ENCODE peak calls at places on chromosomes 2 and 18, in six cellular contexts. V, N, H, W, D and K are unnamed samples.

GRCh38 chr2:22281033-22281432 is 1103.9 kb upstream of the KLHL29 start:
- DNase-seq in V (no peak), N (no peak), H (no peak), W (no peak), D (no peak), K (no peak)

GRCh38 chr2:65483763-65484162 is 51.4 kb upstream of the SPRED2 start:
- DNase-seq in V (no peak), N (no peak), H (no peak), W (no peak), D (no peak), K (peak; percentile 18)

GRCh38 chr2:121699421-121700328 is 37.0 kb downstream of the NIFK start:
- DNase-seq in V (no peak), N (peak; percentile 67), H (no peak), W (peak; percentile 76), D (peak; percentile 64), K (peak; percentile 82)

GRCh38 chr2:10336283-10336682 is 33.6 kb downstream of the HPCAL1 start:
- DNase-seq in V (no peak), N (no peak), H (no peak), W (no peak), D (no peak), K (no peak)

GRCh38 chr18:3014501-3015202 is 1.7 kb upstream of the LPIN2 start:
- DNase-seq in V (no peak), N (no peak), H (no peak), W (no peak), D (no peak), K (no peak)

GRCh38 chr2:76599732-76600368 is 889.1 kb upstream of the GCFC2 start:
- DNase-seq in V (peak; percentile 87), N (no peak), H (peak; percentile 72), W (no peak), D (peak; percentile 18), K (no peak)

GRCh38 chr18:58887613-58887963 is 22.9 kb downstream of the ZNF532 start:
- DNase-seq in V (no peak), N (peak; percentile 82), H (no peak), W (peak; percentile 90), D (no peak), K (no peak)

GRCh38 chr2:179239194-179239593 is 25.4 kb downstream of the SESTD1 start:
- DNase-seq in V (no peak), N (no peak), H (no peak), W (no peak), D (no peak), K (peak; percentile 30)

GRCh38 chr2:142495141-142495540 is 364.3 kb upstream of the LRP1B start:
- DNase-seq in V (no peak), N (no peak), H (no peak), W (no peak), D (no peak), K (no peak)

GRCh38 chr2:188607501-188607900 is 315.8 kb downstream of the GULP1 start:
- DNase-seq in V (no peak), N (no peak), H (no peak), W (no peak), D (no peak), K (peak; percentile 67)

GRCh38 chr2:27135471-27135955 is 1.1 kb upstream of the PREB start:
- DNase-seq in V (no peak), N (no peak), H (no peak), W (no peak), D (no peak), K (no peak)

GRCh38 chr18:78192044-78192443 is 787.6 kb upstream of the SALL3 start:
- DNase-seq in V (peak; percentile 87), N (peak; percentile 87), H (no peak), W (no peak), D (no peak), K (no peak)

GRCh38 chr2:228675042-228675441 is 493.6 kb upstream of the SPHKAP start:
- DNase-seq in V (no peak), N (no peak), H (no peak), W (no peak), D (no peak), K (peak; percentile 44)

GRCh38 chr2:1930956-1931914 is 186.9 kb upstream of the PXDN start:
- DNase-seq in V (no peak), N (no peak), H (no peak), W (no peak), D (no peak), K (no peak)

GRCh38 chr2:101341421-101341820 is 32.9 kb upstream of the RNF149 start:
- DNase-seq in V (no peak), N (no peak), H (no peak), W (no peak), D (no peak), K (no peak)

GRCh38 chr2:145984541-145984940 is 1464.6 kb upstream of the ZEB2 start:
- DNase-seq in V (no peak), N (no peak), H (no peak), W (no peak), D (no peak), K (peak; percentile 69)

GRCh38 chr2:45984896-45985488 is 312.2 kb upstream of the EPAS1 start:
- DNase-seq in V (no peak), N (no peak), H (no peak), W (no peak), D (no peak), K (no peak)

GRCh38 chr2:230879271-230879882 is 14.6 kb downstream of the ITM2C start:
- DNase-seq in V (no peak), N (no peak), H (peak; percentile 19), W (no peak), D (no peak), K (no peak)

GRCh38 chr2:213818436-213818835 is 534.2 kb downstream of the SPAG16 start:
- DNase-seq in V (no peak), N (no peak), H (no peak), W (no peak), D (no peak), K (no peak)

GRCh38 chr2:16652296-16653082 is 13.1 kb downstream of the CYRIA start:
- DNase-seq in V (no peak), N (no peak), H (no peak), W (no peak), D (no peak), K (peak; percentile 53)

GRCh38 chr2:171160119-171160629 is 519 bp downstream of the TLK1 start:
- DNase-seq in V (peak; percentile 48), N (peak; percentile 87), H (no peak), W (peak; percentile 77), D (peak; percentile 26), K (peak; percentile 64)

GRCh38 chr2:45382744-45383143 is 228.3 kb downstream of the SRBD1 start:
- DNase-seq in V (no peak), N (no peak), H (no peak), W (no peak), D (no peak), K (peak; percentile 86)

GRCh38 chr2:172178035-172178434 is 75.3 kb upstream of the DLX2 start:
- DNase-seq in V (no peak), N (no peak), H (no peak), W (no peak), D (no peak), K (peak; percentile 15)

GRCh38 chr2:127407091-127407490 is 11.1 kb upstream of the PROC start:
- DNase-seq in V (no peak), N (no peak), H (no peak), W (no peak), D (no peak), K (no peak)

GRCh38 chr2:97695744-97696143 is 17.6 kb upstream of the ZAP70 start:
- DNase-seq in V (no peak), N (no peak), H (peak; percentile 29), W (no peak), D (no peak), K (no peak)

GRCh38 chr2:120550274-120550673 is 185.4 kb upstream of the GLI2 start:
- DNase-seq in V (no peak), N (no peak), H (no peak), W (no peak), D (no peak), K (no peak)

GRCh38 chr2:142815375-142815774 is 62.1 kb upstream of the KYNU start:
- DNase-seq in V (no peak), N (no peak), H (no peak), W (no peak), D (no peak), K (no peak)

GRCh38 chr2:145744541-145745386 is 1224.8 kb upstream of the ZEB2 start:
- DNase-seq in V (no peak), N (no peak), H (no peak), W (no peak), D (no peak), K (peak; percentile 94)

GRCh38 chr2:2808551-2809058 is 477.5 kb upstream of the MYT1L start:
- DNase-seq in V (no peak), N (no peak), H (no peak), W (no peak), D (no peak), K (no peak)

GRCh38 chr2:36394804-36395203 is 39.2 kb downstream of the CRIM1 start:
- DNase-seq in V (no peak), N (no peak), H (no peak), W (no peak), D (no peak), K (no peak)

GRCh38 chr2:192749606-192750200 is 555.0 kb upstream of the TMEFF2 start:
- DNase-seq in V (no peak), N (no peak), H (no peak), W (no peak), D (no peak), K (peak; percentile 38)

GRCh38 chr2:12428324-12428723 is 288.4 kb upstream of the TRIB2 start:
- DNase-seq in V (no peak), N (no peak), H (peak; percentile 48), W (no peak), D (no peak), K (no peak)

GRCh38 chr2:113850687-113851086 is 39.2 kb upstream of the ACTR3 start:
- DNase-seq in V (no peak), N (no peak), H (no peak), W (no peak), D (no peak), K (no peak)

GRCh38 chr2:135121016-135121657 is 69.0 kb downstream of the RAB3GAP1 start:
- DNase-seq in V (no peak), N (no peak), H (no peak), W (no peak), D (no peak), K (no peak)

GRCh38 chr18:1047406-1047805 is 142.7 kb downstream of the ADCYAP1 start:
- DNase-seq in V (no peak), N (no peak), H (no peak), W (no peak), D (no peak), K (no peak)

GRCh38 chr2:186687774-186688173 is 6.1 kb upstream of the FAM171B start:
- DNase-seq in V (no peak), N (no peak), H (no peak), W (no peak), D (no peak), K (peak; percentile 79)

GRCh38 chr2:197076652-197077051 is 150.1 kb upstream of the PGAP1 start:
- DNase-seq in V (no peak), N (no peak), H (no peak), W (no peak), D (no peak), K (no peak)

GRCh38 chr2:145757503-145758290 is 1237.8 kb upstream of the ZEB2 start:
- DNase-seq in V (no peak), N (no peak), H (no peak), W (no peak), D (no peak), K (no peak)